ENCODE peak calls at places on chromosomes 2 and 18, in five cellular contexts. K is GM12878, E is heart left ventricle, B is adrenal gland, X is transverse colon. S is an unnamed sample.

GRCh38 chr2:36449943-36450392 is 94.4 kb downstream of the CRIM1 start:
- DNase-seq in X (no peak), E (no peak), B (no peak), K (no peak), S (no peak)

GRCh38 chr2:102061962-102062795 is 70.4 kb downstream of the IL1R2 start:
- DNase-seq in K (no peak), E (peak; percentile 72), X (no peak), B (peak; percentile 37), S (no peak)

GRCh38 chr2:120167272-120167671 is 55.9 kb downstream of the TMEM185B start:
- DNase-seq in K (no peak), E (no peak), X (no peak), B (no peak), S (no peak)

GRCh38 chr18:50707841-50708240 is 112.0 kb downstream of the MRO start:
- DNase-seq in K (no peak), B (no peak), E (no peak), X (no peak), S (no peak)

GRCh38 chr2:156331572-156332451 is 709 bp downstream of the NR4A2 start:
- DNase-seq in K (no peak), E (peak; percentile 68), X (peak; percentile 74), B (peak; percentile 80), S (peak; percentile 72)

GRCh38 chr2:73759904-73760303 is 20.0 kb downstream of the DUSP11 start:
- DNase-seq in X (no peak), K (no peak), E (no peak), B (no peak), S (no peak)

GRCh38 chr18:9366126-9366714 is 31.6 kb downstream of the TWSG1 start:
- DNase-seq in X (peak; percentile 18), E (no peak), K (no peak), B (peak; percentile 33), S (no peak)

GRCh38 chr2:127675335-127676261 is at the start of gene LIMS2:
- DNase-seq in E (peak; percentile 81), B (peak; percentile 45), X (no peak), K (no peak), S (no peak)

GRCh38 chr2:88342749-88343148 is 109.7 kb downstream of the FOXI3 start:
- DNase-seq in E (no peak), K (no peak), B (no peak), X (no peak), S (no peak)

GRCh38 chr18:60018801-60019462 is 119.1 kb downstream of the PMAIP1 start:
- DNase-seq in K (no peak), E (no peak), X (no peak), B (no peak), S (no peak)

GRCh38 chr2:63819765-63820717 is 21.7 kb upstream of the UGP2 start:
- DNase-seq in E (peak; percentile 60), K (no peak), B (no peak), X (no peak), S (peak; percentile 54)

GRCh38 chr2:26471278-26471677 is 6.6 kb downstream of the OTOF start:
- DNase-seq in B (no peak), K (no peak), X (no peak), E (no peak), S (no peak)

GRCh38 chr18:34592961-34593382 is 117.1 kb upstream of the DTNA start:
- DNase-seq in X (peak; percentile 19), K (no peak), B (peak; percentile 76), E (peak; percentile 70), S (no peak)

GRCh38 chr18:79915161-79916127 is 36.0 kb downstream of the SLC66A2 start:
- DNase-seq in E (no peak), X (peak; percentile 7), B (no peak), K (no peak), S (no peak)

GRCh38 chr2:19700861-19701585 is 200.8 kb downstream of the TTC32 start:
- DNase-seq in X (no peak), K (no peak), B (no peak), E (no peak), S (no peak)

GRCh38 chr2:12428324-12428723 is 288.4 kb upstream of the TRIB2 start:
- DNase-seq in K (no peak), E (no peak), B (peak; percentile 43), X (no peak), S (no peak)

GRCh38 chr2:46999857-47000678 is 84.5 kb upstream of the MCFD2 start:
- DNase-seq in B (peak; percentile 45), K (no peak), X (no peak), E (peak; percentile 51), S (no peak)

GRCh38 chr2:27954771-27955384 is 64.3 kb downstream of the BABAM2 start:
- DNase-seq in B (peak; percentile 78), E (peak; percentile 52), X (peak; percentile 27), K (peak; percentile 16), S (peak; percentile 21)

GRCh38 chr2:239767016-239767905 is 257.9 kb downstream of the NDUFA10 start:
- DNase-seq in E (no peak), X (no peak), K (no peak), B (no peak), S (peak; percentile 32)

GRCh38 chr2:121721926-121722325 is 14.7 kb downstream of the NIFK start:
- DNase-seq in E (no peak), X (no peak), K (no peak), B (no peak), S (no peak)

GRCh38 chr2:150153646-150154307 is 333.7 kb downstream of the RND3 start:
- DNase-seq in B (no peak), K (no peak), E (no peak), X (no peak), S (no peak)

DNA sequence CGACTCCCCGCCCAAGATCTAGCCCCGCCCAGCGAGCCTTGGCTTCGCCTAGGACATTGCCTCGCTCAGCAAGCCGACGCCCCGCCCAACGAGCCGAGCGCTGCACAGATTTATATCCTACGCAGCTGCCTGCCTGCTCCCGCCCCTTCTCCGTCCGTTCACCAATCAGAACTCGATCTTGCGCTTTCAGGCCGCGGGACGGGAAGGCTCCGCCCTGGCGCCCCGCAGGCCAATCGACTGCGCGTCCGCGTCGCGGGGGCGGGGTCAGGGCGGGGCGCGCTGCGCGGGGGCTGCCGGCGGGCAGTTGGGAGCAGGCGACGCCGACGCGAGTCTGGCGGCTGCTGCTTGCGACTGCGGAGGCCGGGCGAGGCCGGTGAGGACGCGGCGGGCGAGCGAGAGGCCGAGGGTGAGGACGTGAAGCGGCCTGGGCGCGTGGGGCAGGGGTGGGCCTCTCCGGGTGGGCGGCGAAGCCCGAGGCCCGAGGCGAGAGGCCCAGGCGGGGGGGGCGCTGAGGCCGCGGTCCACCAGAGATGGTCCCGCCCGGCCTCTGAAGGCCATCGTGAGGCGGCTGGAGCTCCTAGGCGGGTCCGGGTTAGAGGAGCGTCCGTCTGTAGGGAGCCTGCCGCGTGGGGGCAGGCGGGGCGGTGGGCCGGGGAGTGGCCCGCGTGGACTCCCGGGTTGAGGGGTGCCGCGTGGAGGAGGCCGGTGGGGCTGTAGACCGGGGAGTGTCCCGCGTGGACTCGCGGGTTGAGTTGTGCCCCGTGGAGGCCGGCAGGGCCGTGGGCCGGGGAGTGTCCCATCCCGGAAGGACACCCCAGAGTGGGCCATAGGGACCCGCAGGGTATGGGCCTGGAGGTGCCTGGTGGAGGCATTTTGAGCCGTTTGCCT is at the start of gene FARP2:
- DNase-seq in B (peak; percentile 100), E (peak; percentile 100), K (peak; percentile 90), X (peak; percentile 100), S (peak; percentile 100)
- TF ChIP-seq POLR2A in B (peak; percentile 90), E (peak; percentile 91), K (peak; percentile 97), X (peak; percentile 72), S (peak; percentile 74)

GRCh38 chr18:22558945-22559385 is 141.2 kb upstream of the CTAGE1 start:
- DNase-seq in B (peak; percentile 78), E (peak; percentile 77), X (peak; percentile 47), K (no peak), S (peak; percentile 65)
- H3K4me3 ChIP-seq in B (no peak overlapping the region), E (peak overlapping the region; percentile 48), X (peak overlapping the region; percentile 56), K (no peak overlapping the region), S (peak overlapping the region; percentile 70)

GRCh38 chr2:116513991-116514390 is 1300.5 kb upstream of the DDX18 start:
- DNase-seq in E (no peak), B (no peak), X (no peak), K (no peak), S (no peak)

GRCh38 chr2:116511426-116511825 is 1303.1 kb upstream of the DDX18 start:
- DNase-seq in B (no peak), K (no peak), E (no peak), X (no peak), S (no peak)

GRCh38 chr2:116510117-116510671 is 1304.3 kb upstream of the DDX18 start:
- DNase-seq in B (no peak), K (no peak), E (no peak), X (no peak), S (no peak)
- H3K9me3 ChIP-seq in B (peaks cover 3% of the 10 kb centered on the region), K (no peaks in the 10 kb centered on the region), E (no peaks in the 10 kb centered on the region), X (no peaks in the 10 kb centered on the region), S (no peaks in the 10 kb centered on the region)

DNA sequence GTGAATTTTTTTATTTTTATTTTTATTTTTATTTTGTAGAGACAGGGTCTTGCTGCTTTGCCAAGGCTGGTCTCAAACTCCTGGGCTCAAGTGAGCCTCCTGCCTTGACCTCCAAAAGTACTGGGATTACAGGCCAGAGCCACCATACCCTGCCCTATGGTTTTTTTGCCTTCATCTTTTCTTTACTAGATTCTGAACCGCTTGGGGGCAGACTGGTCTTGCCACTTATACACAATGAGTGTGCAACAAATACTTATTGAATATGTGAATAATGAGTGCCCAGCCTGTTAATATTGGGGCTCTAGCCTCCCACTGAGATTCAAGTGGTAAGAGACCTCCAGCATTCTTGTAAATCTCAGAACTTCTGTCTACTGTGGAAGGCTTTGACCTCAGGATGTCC is 3.9 kb downstream of the NCK2 start:
- DNase-seq in B (no peak), K (no peak), X (no peak), E (no peak), S (no peak)
- TF ChIP-seq POLR2A in B (no peak), K (no peak), X (no peak), E (no peak), S (no peak)

DNA sequence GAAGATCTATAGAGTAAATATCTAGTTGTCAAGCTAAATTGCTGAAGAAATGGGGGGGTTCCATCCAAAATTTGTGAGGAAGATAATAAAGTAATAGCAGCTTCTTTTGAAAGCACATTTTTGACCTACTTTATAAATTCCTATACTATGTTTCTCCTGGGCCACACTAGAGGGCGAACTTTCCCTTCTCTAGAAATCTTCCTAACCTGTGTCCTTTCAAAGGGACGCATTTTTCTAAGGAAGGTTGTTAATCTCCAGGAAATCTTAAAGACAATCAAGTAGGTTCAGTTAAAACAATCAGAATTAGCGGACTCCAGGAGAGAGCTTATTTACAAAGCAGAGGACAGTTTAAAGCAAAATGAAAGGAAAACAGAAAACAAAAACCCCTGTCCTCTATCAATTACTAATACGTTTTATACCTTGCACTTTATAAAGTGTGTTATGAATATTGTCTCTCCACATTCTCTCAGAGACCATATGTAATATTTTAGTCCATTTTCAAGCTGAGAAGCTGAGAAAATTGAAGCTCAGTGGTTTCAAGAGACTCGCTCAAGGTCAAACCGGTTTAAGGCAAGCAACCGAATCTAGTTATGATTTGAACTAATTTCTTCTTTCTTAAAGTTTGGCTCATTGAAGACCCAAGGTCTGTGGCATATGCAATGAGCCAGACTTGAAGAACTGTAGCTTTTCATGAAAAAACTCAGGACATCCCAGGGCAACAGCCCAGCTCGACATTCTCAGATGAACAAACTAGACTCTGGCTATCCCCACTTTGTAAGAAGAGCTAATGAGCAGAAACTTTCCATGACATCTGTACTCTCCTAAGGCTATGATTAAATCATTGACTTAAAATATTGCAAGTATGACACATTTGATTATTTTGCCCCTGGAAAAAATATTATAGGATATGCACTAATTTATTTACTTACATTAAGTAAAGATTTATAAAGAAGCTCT is 273.6 kb downstream of the PAX3 start:
- DNase-seq in X (no peak), E (no peak), K (no peak), B (no peak), S (no peak)
- H3K4me3 ChIP-seq in X (no peak overlapping the region), E (no peak overlapping the region), K (no peak overlapping the region), B (no peak overlapping the region), S (no peak overlapping the region)

S was measured in Peyer's patch.